ENCODE peak calls at places on chromosomes 6 and 20, in four cellular contexts. X is stimulated activated CD4-positive, alpha-beta T cell treated with anti-CD3 and anti-CD28 coated beads, Interleukin-1b, Interleukin-23, amount 100 ng/mL, for 24 hours; M is fibroblast of mammary gland; P is tibial artery. L is an unnamed sample.
A peak's percentile ranks its signal among the peaks of the same experiment; 100 is the strongest.

GRCh38 chr6:30883743-30884520 is at the start of gene DDR1:
- DNase-seq in P (peak; percentile 60), X (peak; percentile 29), M (peak; percentile 21), L (peak; percentile 51)

GRCh38 chr6:35146453-35146852 is 5.3 kb upstream of the TCP11 start:
- DNase-seq in M (peak; percentile 54), P (peak; percentile 41), X (no peak), L (no peak)

GRCh38 chr20:8757146-8757545 is 311.7 kb upstream of the PLCB4 start:
- DNase-seq in M (peak; percentile 97), P (no peak), X (no peak), L (no peak)

GRCh38 chr20:57481281-57481711 is 43.6 kb downstream of the CTCFL start:
- DNase-seq in X (no peak), P (peak; percentile 5), M (no peak), L (peak; percentile 27)

GRCh38 chr20:35297153-35297552 is 4.9 kb upstream of the FAM83C start:
- DNase-seq in P (no peak), M (peak; percentile 42), X (no peak), L (no peak)

GRCh38 chr6:63759605-63760004 is 124.0 kb downstream of the PHF3 start:
- DNase-seq in M (peak; percentile 11), X (no peak), P (no peak), L (no peak)

GRCh38 chr20:33609504-33609903 is 52.6 kb upstream of the C20orf144 start:
- DNase-seq in P (no peak), X (no peak), M (no peak), L (no peak)

GRCh38 chr20:7155794-7156193 is 388.3 kb downstream of the BMP2 start:
- DNase-seq in M (peak; percentile 11), X (no peak), P (no peak), L (no peak)

GRCh38 chr6:40763001-40763400 is 175.8 kb upstream of the LRFN2 start:
- DNase-seq in X (no peak), P (no peak), M (no peak), L (no peak)

GRCh38 chr6:44078795-44079671 is 48.2 kb downstream of the MRPL14 start:
- DNase-seq in M (peak; percentile 68), P (peak; percentile 81), X (peak; percentile 52), L (no peak)

GRCh38 chr6:159461266-159461665 is 231.8 kb downstream of the SOD2 start:
- DNase-seq in M (no peak), P (no peak), X (no peak), L (no peak)

GRCh38 chr20:53582574-53583351 is 10.9 kb downstream of the ZNF217 start:
- DNase-seq in X (no peak), M (peak; percentile 98), P (peak; percentile 29), L (no peak)